ENCODE peak calls at places on chromosomes 16 and 17, in five cellular contexts. F is cardiac muscle cell; Y is tibial nerve; C is CD4-positive, alpha-beta memory T cell; H is tibial artery. N is an unnamed sample.

GRCh38 chr17:62619413-62620155 is 7.9 kb upstream of the MRC2 start:
- DNase-seq in F (no peak), Y (no peak), C (no peak), H (no peak), N (no peak)

GRCh38 chr17:38329808-38330730 is 13.7 kb downstream of the GPR179 start:
- DNase-seq in F (no peak), Y (no peak), C (no peak), H (no peak), N (no peak)

GRCh38 chr17:35766903-35767510 is 6.3 kb downstream of the C17orf50 start:
- DNase-seq in F (peak; percentile 60), Y (no peak), C (no peak), H (no peak), N (peak; percentile 22)

GRCh38 chr17:2903193-2903974 is 107.1 kb downstream of the RAP1GAP2 start:
- DNase-seq in F (no peak), Y (no peak), C (no peak), H (no peak), N (no peak)

GRCh38 chr16:30948956-30949654 is at the start of gene ORAI3:
- DNase-seq in F (peak; percentile 84), Y (peak; percentile 61), C (peak; percentile 56), H (peak; percentile 81), N (peak; percentile 31)

GRCh38 chr17:17366941-17367885 is 64.0 kb downstream of the NT5M start:
- DNase-seq in F (no peak), Y (no peak), C (no peak), H (no peak), N (no peak)

GRCh38 chr16:11076259-11077018 is 132.1 kb downstream of the CLEC16A start:
- DNase-seq in F (no peak), Y (no peak), C (no peak), H (no peak), N (no peak)

GRCh38 chr16:71956500-71956899 is 43.7 kb downstream of the PKD1L3 start:
- DNase-seq in F (no peak), Y (no peak), C (no peak), H (no peak), N (no peak)

GRCh38 chr17:46995841-46996571 is 17.0 kb upstream of the RPRML start:
- DNase-seq in F (no peak), Y (no peak), C (no peak), H (no peak), N (no peak)

GRCh38 chr16:80100846-80101451 is 439.8 kb upstream of the DYNLRB2 start:
- DNase-seq in F (no peak), Y (no peak), C (no peak), H (no peak), N (no peak)

GRCh38 chr16:84054916-84055315 is 12.3 kb upstream of the SLC38A8 start:
- DNase-seq in F (peak; percentile 52), Y (no peak), C (no peak), H (no peak), N (no peak)

GRCh38 chr16:1903845-1904820 is 14.1 kb downstream of the HS3ST6 start:
- DNase-seq in F (no peak), Y (no peak), C (no peak), H (no peak), N (no peak)

GRCh38 chr16:89363621-89364393 is 126.6 kb downstream of the ANKRD11 start:
- DNase-seq in F (no peak), Y (no peak), C (peak; percentile 83), H (no peak), N (peak; percentile 25)
- H3K27ac ChIP-seq in F (peak overlapping the region; percentile 31), Y (no peak overlapping the region), C (peak overlapping the region; percentile 26), H (no peak overlapping the region), N (no peak overlapping the region)

GRCh38 chr17:67196422-67196821 is 48.6 kb downstream of the HELZ start:
- DNase-seq in F (no peak), Y (no peak), C (no peak), H (no peak), N (no peak)

GRCh38 chr17:67198131-67198530 is 46.9 kb downstream of the HELZ start:
- DNase-seq in F (no peak), Y (no peak), C (no peak), H (no peak), N (no peak)

DNA sequence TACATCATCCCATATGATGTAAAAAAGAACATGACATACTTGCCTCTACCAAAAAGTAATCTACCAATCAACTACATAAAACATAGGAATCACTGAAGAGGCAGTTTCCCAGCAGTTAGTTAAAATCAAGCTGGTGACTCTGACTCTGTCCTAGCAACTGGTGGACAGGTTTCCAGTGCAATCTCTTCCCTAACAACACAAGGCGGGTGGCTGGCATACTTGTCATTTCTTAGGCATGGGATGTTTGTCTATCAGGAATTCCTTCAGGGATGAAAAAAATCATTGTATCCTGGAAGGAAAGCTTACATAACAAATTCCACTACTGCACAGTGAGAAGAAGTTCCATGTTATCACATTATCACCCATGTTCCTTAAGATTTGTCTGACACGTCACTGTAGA is 50.9 kb downstream of the HELZ start:
- DNase-seq in F (peak; percentile 6), Y (no peak), C (no peak), H (no peak), N (no peak)
- H3K27ac ChIP-seq in F (peak overlapping the region; percentile 40), Y (no peak overlapping the region), C (no peak overlapping the region), H (no peak overlapping the region), N (no peak overlapping the region)

GRCh38 chr17:19723967-19724366 is 7.6 kb upstream of the SLC47A2 start:
- DNase-seq in F (no peak), Y (no peak), C (no peak), H (no peak), N (no peak)
- H3K27ac ChIP-seq in F (no peak overlapping the region), Y (no peak overlapping the region), C (no peak overlapping the region), H (no peak overlapping the region), N (no peak overlapping the region)

DNA sequence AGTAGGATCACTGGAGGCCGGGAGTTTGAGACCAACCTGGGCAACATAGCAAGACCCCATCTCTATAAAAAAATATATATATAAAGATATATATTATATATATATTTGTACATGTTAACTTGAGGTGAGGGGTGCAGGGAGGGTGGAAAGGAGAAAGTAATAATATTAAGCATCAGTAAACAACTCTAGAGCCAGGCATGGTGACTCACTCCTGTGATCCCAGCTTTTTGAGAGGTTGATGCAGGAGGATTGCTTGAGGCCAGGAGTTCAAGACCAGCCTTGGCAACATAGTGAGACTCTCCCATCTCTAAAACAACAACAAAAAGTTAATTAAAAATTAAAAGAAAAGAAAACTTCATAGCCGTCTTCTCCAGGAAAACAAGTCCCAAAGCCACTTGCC is 61.7 kb upstream of the SMURF2 start:
- DNase-seq in F (no peak), Y (no peak), C (no peak), H (no peak), N (no peak)
- H3K27ac ChIP-seq in F (no peak overlapping the region), Y (no peak overlapping the region), C (no peak overlapping the region), H (peak overlapping the region; percentile 22), N (no peak overlapping the region)